ENCODE peak calls at places on chromosome 16, in nine cellular contexts. H is posterior vena cava; P is NCI-H1048; A is NCI-H2081 treated with DMSO at 0.1 percent for 48 hours; J is stimulated activated CD8-positive, alpha-beta memory T cell treated with anti-CD3 and anti-CD28 coated beads, Interleukin-15, amount 100 ng/mL, for 4 hours; K is T-helper 17 cell; U is activated CD4-positive, alpha-beta T cell treated with anti-CD3 and anti-CD28 coated beads, Interleukin-2, amount 50 U/mL, for 1 hour; L is CD8-positive, alpha-beta memory T cell; R is NCI-H345. B is an unnamed sample.

GRCh38 chr16:66551362-66551761 is 1.0 kb upstream of the CKLF start:
- DNase-seq in U (peak; percentile 50), L (peak; percentile 77), A (no peak), H (no peak), P (no peak), K (peak; percentile 21), R (peak; percentile 59), J (peak; percentile 31), B (no peak)

GRCh38 chr16:19281246-19281645 is 4.3 kb upstream of the CLEC19A start:
- DNase-seq in A (no peak), P (no peak), K (no peak), H (no peak), U (no peak), J (no peak), L (no peak), R (no peak), B (no peak)

GRCh38 chr16:17386229-17386628 is 84.5 kb downstream of the XYLT1 start:
- DNase-seq in A (no peak), H (no peak), J (no peak), R (no peak), U (no peak), K (no peak), P (no peak), L (no peak), B (no peak)

GRCh38 chr16:31273187-31273586 is 13.4 kb downstream of the ITGAM start:
- DNase-seq in R (no peak), J (no peak), H (no peak), P (no peak), A (no peak), L (no peak), K (no peak), U (no peak), B (no peak)

GRCh38 chr16:3234543-3235541 is at the start of gene ZNF200:
- DNase-seq in U (peak; percentile 92), H (peak; percentile 99), P (peak; percentile 13), L (peak; percentile 94), K (peak; percentile 86), J (peak; percentile 88), A (peak; percentile 56), R (peak; percentile 95), B (peak; percentile 43)

GRCh38 chr16:9126609-9127008 is 35.2 kb downstream of the HAPSTR1 start:
- DNase-seq in H (no peak), U (no peak), J (no peak), K (no peak), A (no peak), P (no peak), L (no peak), R (no peak), B (no peak)

GRCh38 chr16:23274968-23275367 is 27.1 kb upstream of the SCNN1B start:
- DNase-seq in R (no peak), J (no peak), K (no peak), A (no peak), P (no peak), H (no peak), U (no peak), L (no peak), B (no peak)

GRCh38 chr16:49519008-49519656 is 145.5 kb downstream of the C16orf78 start:
- DNase-seq in A (no peak), P (no peak), U (no peak), J (no peak), K (no peak), L (no peak), H (no peak), R (no peak), B (no peak)

GRCh38 chr16:84375773-84376172 is 7.4 kb downstream of the ATP2C2 start:
- DNase-seq in J (no peak), U (no peak), R (no peak), K (no peak), L (no peak), P (no peak), A (no peak), H (no peak), B (no peak)

GRCh38 chr16:64147941-64148340 is 973.9 kb downstream of the CDH11 start:
- DNase-seq in J (no peak), U (no peak), L (no peak), H (no peak), R (no peak), P (no peak), A (no peak), K (no peak), B (no peak)

GRCh38 chr16:81997738-81998137 is 13.5 kb downstream of the SDR42E1 start:
- DNase-seq in P (no peak), L (no peak), H (no peak), A (no peak), U (no peak), R (no peak), K (no peak), J (no peak), B (no peak)

GRCh38 chr16:82544378-82544777 is 82.4 kb upstream of the CDH13 start:
- DNase-seq in H (no peak), L (no peak), J (no peak), P (no peak), U (no peak), R (no peak), A (no peak), K (no peak), B (no peak)

GRCh38 chr16:25570131-25570530 is 121.6 kb upstream of the HS3ST4 start:
- DNase-seq in K (no peak), U (no peak), L (no peak), P (no peak), A (no peak), R (no peak), H (no peak), J (no peak), B (no peak)

GRCh38 chr16:30085820-30086219 is 5.9 kb downstream of the TBX6 start:
- DNase-seq in K (no peak), A (no peak), R (no peak), L (no peak), H (no peak), P (no peak), U (no peak), J (no peak), B (no peak)

GRCh38 chr16:47727131-47727530 is 266.0 kb downstream of the PHKB start:
- DNase-seq in U (no peak), R (no peak), P (no peak), K (no peak), H (no peak), J (no peak), A (no peak), L (no peak), B (no peak)

GRCh38 chr16:46884513-46885293 is 541 bp downstream of the GPT2 start:
- DNase-seq in H (no peak), A (no peak), P (no peak), L (no peak), R (no peak), K (no peak), J (no peak), U (no peak), B (no peak)

GRCh38 chr16:31201511-31202401 is 804 bp downstream of the PYCARD start:
- DNase-seq in U (peak; percentile 30), J (no peak), H (peak; percentile 86), L (peak; percentile 63), K (no peak), P (no peak), A (no peak), R (no peak), B (no peak)

GRCh38 chr16:80285089-80285488 is 255.7 kb upstream of the DYNLRB2 start:
- DNase-seq in R (no peak), U (no peak), L (no peak), K (no peak), A (no peak), J (no peak), H (no peak), P (no peak), B (no peak)

GRCh38 chr16:7338826-7339225 is 6.2 kb downstream of the RBFOX1 start:
- DNase-seq in R (no peak), U (no peak), L (no peak), J (no peak), H (no peak), K (no peak), P (no peak), A (no peak), B (no peak)

GRCh38 chr16:75097941-75098897 is 18.4 kb downstream of the LDHD start:
- DNase-seq in U (peak; percentile 66), R (no peak), K (peak; percentile 78), H (no peak), L (peak; percentile 83), P (no peak), J (peak; percentile 48), A (no peak), B (no peak)

GRCh38 chr16:80687606-80688005 is 116.8 kb downstream of the CDYL2 start:
- DNase-seq in L (no peak), K (no peak), U (no peak), H (no peak), A (no peak), R (no peak), P (no peak), J (no peak), B (no peak)

GRCh38 chr16:24844101-24845030 is 1.4 kb upstream of the SLC5A11 start:
- DNase-seq in J (no peak), K (no peak), R (no peak), L (no peak), U (no peak), P (no peak), A (no peak), H (no peak), B (no peak)

GRCh38 chr16:29911676-29912010 is 11.4 kb downstream of the ASPHD1 start:
- DNase-seq in R (no peak), L (no peak), H (no peak), U (no peak), A (no peak), J (no peak), K (no peak), P (no peak), B (no peak)

GRCh38 chr16:81905277-81905676 is 106.0 kb downstream of the SDR42E1 start:
- DNase-seq in A (no peak), L (no peak), U (no peak), R (no peak), J (no peak), P (no peak), H (no peak), K (no peak), B (no peak)

GRCh38 chr16:57764341-57765159 is 29.0 kb downstream of the KATNB1 start:
- DNase-seq in L (no peak), K (no peak), J (no peak), A (no peak), H (no peak), P (no peak), R (no peak), U (no peak), B (no peak)

GRCh38 chr16:75929056-75929455 is 202.8 kb upstream of the CPHXL start:
- DNase-seq in J (no peak), H (no peak), K (no peak), P (no peak), R (no peak), L (no peak), A (no peak), U (no peak), B (no peak)